ENCODE peak calls at places on chromosomes 3 and 15, in four cellular contexts. U is GM12891, Y is K562, I is GM12878. W is an unnamed sample.

GRCh38 chr3:105032541-105032940 is 334.2 kb upstream of the ALCAM start:
- DNase-seq in U (no peak), Y (no peak), I (no peak), W (no peak)

GRCh38 chr3:161083131-161083530 is 22.0 kb downstream of the B3GALNT1 start:
- DNase-seq in U (no peak), Y (no peak), I (no peak), W (no peak)

GRCh38 chr15:25236861-25237155 is 202.0 kb downstream of the UBE3A start:
- DNase-seq in U (no peak), Y (no peak), I (no peak), W (no peak)

GRCh38 chr3:152937234-152937633 is 102.3 kb downstream of the P2RY1 start:
- DNase-seq in U (no peak), Y (no peak), I (no peak), W (no peak)

GRCh38 chr15:58597943-58598828 is 151.3 kb downstream of the ADAM10 start:
- DNase-seq in U (no peak), Y (no peak), I (no peak), W (no peak)

GRCh38 chr3:174440350-174440716 is 418.8 kb upstream of the NAALADL2 start:
- DNase-seq in U (no peak), Y (no peak), I (no peak), W (peak; percentile 10)

GRCh38 chr3:49799105-49799504 is 568 bp downstream of the CDHR4 start:
- DNase-seq in U (no peak), Y (no peak), I (no peak), W (no peak)

GRCh38 chr3:171982829-171983228 is 56.5 kb upstream of the FNDC3B start:
- DNase-seq in U (no peak), Y (no peak), I (no peak), W (no peak)

GRCh38 chr3:55571216-55571813 is 84.2 kb upstream of the WNT5A start:
- DNase-seq in U (no peak), Y (no peak), I (peak; percentile 34), W (no peak)

DNA sequence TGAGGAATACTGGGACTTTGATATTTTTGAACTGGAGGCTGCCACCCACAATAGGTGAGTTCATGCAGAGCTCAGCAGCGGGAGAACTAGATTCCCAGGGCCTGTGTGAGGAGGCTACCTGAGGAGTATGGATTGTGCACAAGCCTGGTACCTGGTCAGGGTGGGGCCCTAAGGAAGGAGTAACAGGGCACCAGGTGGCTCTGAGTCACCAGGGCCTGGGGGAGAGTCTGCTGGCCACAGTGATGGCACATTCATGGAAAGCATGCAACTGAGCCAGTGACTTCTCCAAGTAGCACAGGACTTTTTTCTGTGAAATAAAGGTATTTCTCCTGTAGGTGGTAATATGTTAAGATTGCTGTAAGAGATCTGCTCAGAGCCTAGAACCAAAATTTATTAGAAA is 134.4 kb downstream of the PDE8A start:
- DNase-seq in U (no peak), Y (no peak), I (no peak), W (no peak)
- TF ChIP-seq SPI1 in U (no peak), Y (no peak), I (no peak), W (no peak)

DNA sequence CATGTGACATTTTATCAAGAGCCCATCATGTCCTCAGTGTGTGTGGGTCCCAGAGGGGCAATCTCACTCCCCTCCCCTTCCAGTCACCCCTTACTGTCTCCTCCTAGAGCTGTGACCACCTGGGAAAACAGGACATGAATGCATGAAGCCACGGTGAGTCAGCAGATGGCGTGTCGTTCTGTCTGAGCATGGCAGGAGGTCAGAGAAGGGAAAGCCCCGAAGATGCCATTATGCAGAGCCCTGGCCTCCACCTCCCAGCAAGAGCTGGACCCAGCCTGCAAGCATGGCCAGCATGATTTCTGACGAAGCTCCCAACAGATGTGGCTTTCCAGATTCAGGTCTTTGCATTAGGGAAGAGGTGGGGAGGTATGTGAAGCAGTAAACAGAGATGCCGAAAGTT is 118.4 kb downstream of the TLE3 start:
- DNase-seq in U (no peak), Y (no peak), I (no peak), W (no peak)
- TF ChIP-seq SPI1 in U (no peak), Y (no peak), I (no peak), W (no peak)

DNA sequence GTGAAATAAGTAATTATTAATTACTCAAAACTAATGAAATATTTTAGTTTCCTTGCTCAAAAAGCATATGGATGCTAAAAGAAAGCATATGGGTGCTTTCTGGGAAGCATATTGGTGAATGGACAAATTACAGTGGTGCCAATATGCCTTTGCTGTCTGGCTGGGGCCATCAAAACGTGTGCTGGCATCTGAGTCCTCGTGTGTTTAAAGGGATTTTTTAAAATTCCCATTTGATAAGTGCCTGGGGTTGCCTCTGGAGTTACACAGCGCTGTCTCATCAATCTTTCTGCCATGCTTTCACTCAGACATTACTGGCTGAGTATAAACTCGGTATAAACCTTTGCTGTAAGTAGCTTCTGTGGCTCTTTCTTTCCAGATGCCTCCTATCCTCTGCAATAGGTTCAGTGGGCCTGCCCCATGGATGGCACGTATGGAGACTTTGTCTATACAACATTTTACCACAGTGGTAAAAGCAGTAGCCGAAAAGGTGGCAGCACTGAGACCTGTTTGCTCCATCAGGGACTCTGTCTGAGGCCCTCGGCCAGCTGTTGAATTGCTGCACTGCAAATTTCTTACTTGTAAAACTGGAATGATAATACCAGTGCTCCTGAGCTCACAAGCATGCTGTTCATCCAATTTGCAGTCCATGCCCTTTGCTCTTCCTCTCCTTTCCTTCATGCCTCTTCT is 195.5 kb downstream of the LPP start:
- DNase-seq in U (no peak), Y (no peak), I (no peak), W (no peak)
- TF ChIP-seq SPI1 in U (no peak), Y (no peak), I (no peak), W (no peak)

GRCh38 chr3:182709306-182709705 is 84.0 kb upstream of the ATP11B start:
- DNase-seq in U (no peak), Y (no peak), I (no peak), W (no peak)

GRCh38 chr3:182708810-182709209 is 84.5 kb upstream of the ATP11B start:
- DNase-seq in U (no peak), Y (no peak), I (no peak), W (no peak)

GRCh38 chr3:182702216-182702615 is 91.1 kb upstream of the ATP11B start:
- DNase-seq in U (no peak), Y (no peak), I (no peak), W (no peak)

GRCh38 chr3:182703233-182703632 is 90.1 kb upstream of the ATP11B start:
- DNase-seq in U (no peak), Y (no peak), I (no peak), W (no peak)

DNA sequence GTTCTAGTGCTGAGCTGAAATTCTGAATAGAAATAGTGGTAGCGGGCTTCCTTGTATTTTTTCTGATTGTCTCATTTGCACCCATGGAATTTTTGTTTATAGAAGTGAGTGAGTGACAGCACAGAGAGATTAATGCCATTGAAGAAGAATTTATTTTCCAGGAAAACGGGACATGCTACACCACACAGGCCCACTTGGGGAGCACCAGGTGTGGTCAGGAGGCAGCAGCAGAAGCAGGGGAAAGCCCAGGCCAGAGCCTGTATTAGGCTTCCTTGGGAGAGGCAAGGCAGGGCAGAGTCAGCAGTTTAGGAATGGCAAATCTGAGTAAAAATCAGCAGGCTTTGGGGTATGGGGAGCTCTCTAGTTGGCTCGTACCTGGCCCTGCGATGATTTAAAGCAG is 88.4 kb upstream of the ATP11B start:
- DNase-seq in U (no peak), Y (no peak), I (no peak), W (no peak)
- TF ChIP-seq SPI1 in U (no peak), Y (no peak), I (no peak), W (no peak)

DNA sequence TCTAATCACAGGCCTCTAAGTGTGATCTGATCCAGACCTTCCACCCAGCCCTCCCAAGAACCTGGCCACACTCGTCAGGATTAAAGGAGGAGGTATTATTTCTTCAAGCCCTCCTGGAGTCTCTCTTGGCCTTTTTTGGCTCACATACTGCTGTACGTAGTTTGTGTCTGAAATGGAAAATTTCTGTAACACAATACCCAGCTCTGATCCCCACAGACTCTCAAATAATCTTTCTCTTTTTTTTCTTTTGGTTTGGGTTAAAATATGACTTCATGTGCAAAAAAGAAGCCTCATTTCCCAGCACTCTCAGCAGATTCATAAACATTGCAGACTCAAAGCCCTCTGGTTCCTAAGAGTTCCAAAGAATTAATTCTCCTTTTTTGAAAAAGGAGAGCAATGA is 96.5 kb upstream of the PHLDB2 start:
- DNase-seq in U (no peak), Y (no peak), I (no peak), W (no peak)
- TF ChIP-seq SPI1 in U (no peak), Y (no peak), I (no peak), W (no peak)

GRCh38 chr15:75104804-75105557 is 81.6 kb downstream of the PPCDC start:
- DNase-seq in U (no peak), Y (no peak), I (peak; percentile 88), W (peak; percentile 74)

GRCh38 chr15:75109021-75109690 is 85.8 kb downstream of the PPCDC start:
- DNase-seq in U (no peak), Y (no peak), I (no peak), W (no peak)

GRCh38 chr15:75109731-75110130 is 86.3 kb downstream of the PPCDC start:
- DNase-seq in U (no peak), Y (no peak), I (no peak), W (peak; percentile 42)

GRCh38 chr15:75107509-75107904 is 84.1 kb downstream of the PPCDC start:
- DNase-seq in U (no peak), Y (no peak), I (no peak), W (no peak)

GRCh38 chr15:75107905-75108838 is 84.8 kb downstream of the PPCDC start:
- DNase-seq in U (no peak), Y (no peak), I (peak; percentile 74), W (peak; percentile 97)
- TF ChIP-seq SPI1 in U (no peak), Y (no peak), I (no peak), W (no peak)

GRCh38 chr3:114005406-114005987 is 50.8 kb downstream of the CCDC191 start:
- DNase-seq in U (no peak), Y (no peak), I (peak; percentile 35), W (no peak)
- TF ChIP-seq SPI1 in U (no peak), Y (no peak), I (no peak), W (no peak)

W was measured in HL-60.